ENCODE peak calls at places on chromosomes 2 and 18, in six cellular contexts. One of them, this sample, is unnamed.

GRCh38 chr2:140585016-140585415 is 1545.8 kb downstream of the LRP1B start:
- DNase-seq in activated T-cell treated with anti-CD3 and anti-CD28 coated beads for 4 hours: no peak
- DNase-seq in T-helper 2 cell: no peak
- DNase-seq in GM13976: no peak
- DNase-seq in RWPE1: no peak
- DNase-seq in lower leg skin: no peak
- DNase-seq in this sample: no peak

GRCh38 chr2:58339548-58340243 is 98.6 kb upstream of the FANCL start:
- DNase-seq in activated T-cell treated with anti-CD3 and anti-CD28 coated beads for 4 hours: no peak
- DNase-seq in T-helper 2 cell: no peak
- DNase-seq in GM13976: no peak
- DNase-seq in RWPE1: no peak
- DNase-seq in lower leg skin: no peak
- DNase-seq in this sample: no peak

GRCh38 chr18:35481960-35482366 is 15.8 kb downstream of the INO80C start:
- DNase-seq in activated T-cell treated with anti-CD3 and anti-CD28 coated beads for 4 hours: no peak
- DNase-seq in T-helper 2 cell: no peak
- DNase-seq in GM13976: no peak
- DNase-seq in RWPE1: no peak
- DNase-seq in lower leg skin: no peak
- DNase-seq in this sample: no peak

GRCh38 chr2:96957299-96957698 is 29.1 kb downstream of the FAM178B start:
- DNase-seq in activated T-cell treated with anti-CD3 and anti-CD28 coated beads for 4 hours: no peak
- DNase-seq in T-helper 2 cell: no peak
- DNase-seq in GM13976: no peak
- DNase-seq in RWPE1: no peak
- DNase-seq in lower leg skin: no peak
- DNase-seq in this sample: no peak

GRCh38 chr2:4354678-4355077 is 651.3 kb downstream of the DCDC2C start:
- DNase-seq in activated T-cell treated with anti-CD3 and anti-CD28 coated beads for 4 hours: no peak
- DNase-seq in T-helper 2 cell: peak
- DNase-seq in GM13976: peak
- DNase-seq in RWPE1: no peak
- DNase-seq in lower leg skin: no peak
- DNase-seq in this sample: peak

GRCh38 chr2:14424478-14425390 is 207.8 kb upstream of the LRATD1 start:
- DNase-seq in activated T-cell treated with anti-CD3 and anti-CD28 coated beads for 4 hours: no peak
- DNase-seq in T-helper 2 cell: no peak
- DNase-seq in GM13976: no peak
- DNase-seq in RWPE1: no peak
- DNase-seq in lower leg skin: no peak
- DNase-seq in this sample: no peak

GRCh38 chr2:171858397-171858958 is 35.6 kb downstream of the SLC25A12 start:
- DNase-seq in activated T-cell treated with anti-CD3 and anti-CD28 coated beads for 4 hours: no peak
- DNase-seq in T-helper 2 cell: no peak
- DNase-seq in GM13976: no peak
- DNase-seq in RWPE1: no peak
- DNase-seq in lower leg skin: no peak
- DNase-seq in this sample: no peak

GRCh38 chr18:41227993-41228392 is 727.0 kb upstream of the PIK3C3 start:
- DNase-seq in activated T-cell treated with anti-CD3 and anti-CD28 coated beads for 4 hours: no peak
- DNase-seq in T-helper 2 cell: no peak
- DNase-seq in GM13976: no peak
- DNase-seq in RWPE1: no peak
- DNase-seq in lower leg skin: no peak
- DNase-seq in this sample: no peak

GRCh38 chr2:19351499-19351898 is 6.9 kb downstream of the OSR1 start:
- DNase-seq in activated T-cell treated with anti-CD3 and anti-CD28 coated beads for 4 hours: no peak
- DNase-seq in T-helper 2 cell: no peak
- DNase-seq in GM13976: peak
- DNase-seq in RWPE1: no peak
- DNase-seq in lower leg skin: no peak
- DNase-seq in this sample: peak

GRCh38 chr18:77114564-77115391 is 17.8 kb downstream of the MBP start:
- DNase-seq in activated T-cell treated with anti-CD3 and anti-CD28 coated beads for 4 hours: no peak
- DNase-seq in T-helper 2 cell: no peak
- DNase-seq in GM13976: no peak
- DNase-seq in RWPE1: peak
- DNase-seq in lower leg skin: peak
- DNase-seq in this sample: no peak

GRCh38 chr18:80035997-80036396 is 1.8 kb downstream of the RBFA start:
- DNase-seq in activated T-cell treated with anti-CD3 and anti-CD28 coated beads for 4 hours: no peak
- DNase-seq in T-helper 2 cell: no peak
- DNase-seq in GM13976: no peak
- DNase-seq in RWPE1: no peak
- DNase-seq in lower leg skin: no peak
- DNase-seq in this sample: no peak

GRCh38 chr2:61433606-61434005 is 37.3 kb downstream of the USP34 start:
- DNase-seq in activated T-cell treated with anti-CD3 and anti-CD28 coated beads for 4 hours: no peak
- DNase-seq in T-helper 2 cell: no peak
- DNase-seq in GM13976: no peak
- DNase-seq in RWPE1: no peak
- DNase-seq in lower leg skin: no peak
- DNase-seq in this sample: no peak

GRCh38 chr2:76556054-76556453 is 845.3 kb upstream of the GCFC2 start:
- DNase-seq in activated T-cell treated with anti-CD3 and anti-CD28 coated beads for 4 hours: no peak
- DNase-seq in T-helper 2 cell: no peak
- DNase-seq in GM13976: no peak
- DNase-seq in RWPE1: no peak
- DNase-seq in lower leg skin: no peak
- DNase-seq in this sample: no peak

GRCh38 chr2:219149667-219150066 is 10.9 kb downstream of the NHEJ1 start:
- DNase-seq in activated T-cell treated with anti-CD3 and anti-CD28 coated beads for 4 hours: no peak
- DNase-seq in T-helper 2 cell: no peak
- DNase-seq in GM13976: no peak
- DNase-seq in RWPE1: no peak
- DNase-seq in lower leg skin: no peak
- DNase-seq in this sample: no peak

GRCh38 chr2:4175343-4175742 is 472.0 kb downstream of the DCDC2C start:
- DNase-seq in activated T-cell treated with anti-CD3 and anti-CD28 coated beads for 4 hours: no peak
- DNase-seq in T-helper 2 cell: no peak
- DNase-seq in GM13976: no peak
- DNase-seq in RWPE1: no peak
- DNase-seq in lower leg skin: no peak
- DNase-seq in this sample: no peak

GRCh38 chr2:231781798-231782726 is 980 bp upstream of the PDE6D start:
- DNase-seq in activated T-cell treated with anti-CD3 and anti-CD28 coated beads for 4 hours: peak
- DNase-seq in T-helper 2 cell: peak
- DNase-seq in GM13976: peak
- DNase-seq in RWPE1: peak
- DNase-seq in lower leg skin: no peak
- DNase-seq in this sample: no peak

GRCh38 chr2:198309673-198310280 is 505.4 kb downstream of the PLCL1 start:
- DNase-seq in activated T-cell treated with anti-CD3 and anti-CD28 coated beads for 4 hours: peak
- DNase-seq in T-helper 2 cell: peak
- DNase-seq in GM13976: peak
- DNase-seq in RWPE1: peak
- DNase-seq in lower leg skin: no peak
- DNase-seq in this sample: peak

GRCh38 chr2:3581367-3582262 is 6.6 kb downstream of the RPS7 start:
- DNase-seq in activated T-cell treated with anti-CD3 and anti-CD28 coated beads for 4 hours: no peak
- DNase-seq in T-helper 2 cell: no peak
- DNase-seq in GM13976: no peak
- DNase-seq in RWPE1: no peak
- DNase-seq in lower leg skin: peak
- DNase-seq in this sample: no peak

GRCh38 chr2:10544252-10544651 is 96.1 kb upstream of the ODC1 start:
- DNase-seq in activated T-cell treated with anti-CD3 and anti-CD28 coated beads for 4 hours: no peak
- DNase-seq in T-helper 2 cell: peak
- DNase-seq in GM13976: no peak
- DNase-seq in RWPE1: no peak
- DNase-seq in lower leg skin: no peak
- DNase-seq in this sample: no peak

This sample was measured in glutamatergic neuron.